ENCODE peak calls at places on chromosomes 12 and 14, in seven cellular contexts. F, C, U, H, V, T and A are unnamed samples.

GRCh38 chr12:54033106-54033979 is 493 bp downstream of the HOXC5 start:
- DNase-seq in T (peak; percentile 47), F (peak; percentile 64), V (peak; percentile 67), H (no peak), C (peak; percentile 57), U (no peak), A (peak; percentile 88)

GRCh38 chr12:65740873-65741600 is 83.2 kb upstream of the HMGA2 start:
- DNase-seq in U (peak; percentile 41), C (peak; percentile 74), T (peak; percentile 73), V (peak; percentile 92), F (peak; percentile 42), H (no peak), A (peak; percentile 90)

GRCh38 chr12:122471324-122472226 is 29.2 kb downstream of the ZCCHC8 start:
- DNase-seq in H (no peak), C (no peak), T (peak; percentile 58), F (peak; percentile 85), V (peak; percentile 83), U (no peak), A (peak; percentile 84)

GRCh38 chr14:83706555-83706954 is 1823.4 kb upstream of the FLRT2 start:
- DNase-seq in C (no peak), F (no peak), H (no peak), U (no peak), T (no peak), V (peak; percentile 6), A (no peak)

GRCh38 chr12:1093166-1093751 is 102.2 kb downstream of the ERC1 start:
- DNase-seq in T (peak; percentile 45), H (no peak), V (peak; percentile 69), C (no peak), U (peak; percentile 15), F (peak; percentile 77), A (peak; percentile 74)

GRCh38 chr14:99318091-99318958 is 46.3 kb upstream of the BCL11B start:
- DNase-seq in U (no peak), T (no peak), F (no peak), H (no peak), C (no peak), V (no peak), A (no peak)

GRCh38 chr12:109797905-109798669 is 35.1 kb downstream of the TRPV4 start:
- DNase-seq in C (no peak), U (no peak), F (peak; percentile 44), V (no peak), T (no peak), H (no peak), A (no peak)

GRCh38 chr12:123139926-123140674 is 10.8 kb downstream of the PITPNM2 start:
- DNase-seq in F (peak; percentile 15), V (peak; percentile 39), U (no peak), T (peak; percentile 40), C (peak; percentile 37), H (no peak), A (peak; percentile 57)

GRCh38 chr14:75204106-75204505 is 27.7 kb upstream of the TMED10 start:
- DNase-seq in H (no peak), C (no peak), U (no peak), V (peak; percentile 23), F (no peak), T (peak; percentile 39), A (peak; percentile 66)

GRCh38 chr14:75205586-75205985 is 29.2 kb upstream of the TMED10 start:
- DNase-seq in U (no peak), T (peak; percentile 77), C (no peak), H (no peak), V (peak; percentile 45), F (peak; percentile 60), A (peak; percentile 17)

GRCh38 chr14:75201087-75201486 is 24.7 kb upstream of the TMED10 start:
- DNase-seq in F (no peak), V (no peak), C (no peak), T (no peak), H (no peak), U (no peak), A (peak; percentile 52)

GRCh38 chr14:75200451-75200850 is 24.0 kb upstream of the TMED10 start:
- DNase-seq in H (no peak), T (peak; percentile 74), F (peak; percentile 95), V (no peak), C (no peak), U (no peak), A (no peak)

GRCh38 chr14:75202671-75203070 is 26.3 kb upstream of the TMED10 start:
- DNase-seq in U (no peak), H (no peak), V (no peak), C (no peak), F (no peak), T (no peak), A (no peak)
- H3K4me3 ChIP-seq in U (no peak overlapping the region), H (no peak overlapping the region), V (no peak overlapping the region), C (no peak overlapping the region), F (no peak overlapping the region), T (no peak overlapping the region), A (no peak overlapping the region)

DNA sequence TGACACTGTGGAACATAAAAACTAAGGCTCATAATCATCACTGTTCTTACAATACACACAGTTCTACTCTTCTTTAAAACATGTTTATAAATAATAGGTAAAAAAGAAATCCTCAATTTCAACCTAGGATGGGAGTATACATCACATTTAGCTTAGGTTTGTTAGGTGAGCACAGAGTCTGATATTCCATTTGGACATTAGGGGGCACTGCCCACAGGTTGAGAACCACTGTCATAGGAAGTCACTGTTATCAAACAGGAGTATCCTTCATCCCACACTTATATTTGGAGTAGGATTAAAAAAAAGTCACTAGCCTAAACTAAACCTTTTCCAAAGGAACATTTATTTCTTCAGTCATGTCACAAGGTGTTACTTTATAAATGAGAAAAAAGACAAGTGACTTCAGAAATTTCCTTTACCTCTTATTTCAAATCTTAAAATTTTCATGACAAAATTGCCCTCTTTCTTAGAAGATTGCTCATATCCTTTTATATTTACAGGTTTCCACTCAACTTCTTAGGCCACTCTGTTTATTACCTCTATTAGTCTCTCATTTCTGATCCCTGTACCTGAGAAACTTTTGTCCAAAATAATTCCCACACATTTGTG is 240.6 kb downstream of the CPNE8 start:
- DNase-seq in V (no peak), F (peak; percentile 65), H (no peak), U (no peak), C (no peak), T (peak; percentile 24), A (peak; percentile 30)
- H3K4me3 ChIP-seq in V (no peak overlapping the region), F (no peak overlapping the region), H (no peak overlapping the region), U (no peak overlapping the region), C (no peak overlapping the region), T (no peak overlapping the region), A (no peak overlapping the region)

GRCh38 chr12:13195848-13196301 is 651 bp upstream of the EMP1 start:
- DNase-seq in C (no peak), U (no peak), H (no peak), T (no peak), F (peak; percentile 17), V (peak; percentile 61), A (peak; percentile 55)

GRCh38 chr12:13197526-13198141 is 1.1 kb downstream of the EMP1 start:
- DNase-seq in T (no peak), U (no peak), F (no peak), C (peak; percentile 64), H (no peak), V (no peak), A (peak; percentile 73)

GRCh38 chr12:13194462-13195110 is 1.9 kb upstream of the EMP1 start:
- DNase-seq in F (peak; percentile 60), T (peak; percentile 94), V (no peak), H (no peak), C (no peak), U (no peak), A (peak; percentile 92)

GRCh38 chr12:13195244-13195643 is 1.3 kb upstream of the EMP1 start:
- DNase-seq in U (no peak), V (no peak), F (peak; percentile 71), T (no peak), C (no peak), H (no peak), A (no peak)

GRCh38 chr12:13196302-13196921 is at the start of gene EMP1:
- DNase-seq in H (peak; percentile 42), T (peak; percentile 99), U (peak; percentile 79), C (peak; percentile 91), F (peak; percentile 98), V (peak; percentile 100), A (peak; percentile 99)
- H3K4me3 ChIP-seq in H (peak within 1 kb of the TSS; percentile 59), T (peak within 1 kb of the TSS; percentile 65), U (peak within 1 kb of the TSS; percentile 44), C (peak within 1 kb of the TSS; percentile 65), F (peak within 1 kb of the TSS; percentile 100), V (peak within 1 kb of the TSS; percentile 85), A (peak within 1 kb of the TSS; percentile 76)

DNA sequence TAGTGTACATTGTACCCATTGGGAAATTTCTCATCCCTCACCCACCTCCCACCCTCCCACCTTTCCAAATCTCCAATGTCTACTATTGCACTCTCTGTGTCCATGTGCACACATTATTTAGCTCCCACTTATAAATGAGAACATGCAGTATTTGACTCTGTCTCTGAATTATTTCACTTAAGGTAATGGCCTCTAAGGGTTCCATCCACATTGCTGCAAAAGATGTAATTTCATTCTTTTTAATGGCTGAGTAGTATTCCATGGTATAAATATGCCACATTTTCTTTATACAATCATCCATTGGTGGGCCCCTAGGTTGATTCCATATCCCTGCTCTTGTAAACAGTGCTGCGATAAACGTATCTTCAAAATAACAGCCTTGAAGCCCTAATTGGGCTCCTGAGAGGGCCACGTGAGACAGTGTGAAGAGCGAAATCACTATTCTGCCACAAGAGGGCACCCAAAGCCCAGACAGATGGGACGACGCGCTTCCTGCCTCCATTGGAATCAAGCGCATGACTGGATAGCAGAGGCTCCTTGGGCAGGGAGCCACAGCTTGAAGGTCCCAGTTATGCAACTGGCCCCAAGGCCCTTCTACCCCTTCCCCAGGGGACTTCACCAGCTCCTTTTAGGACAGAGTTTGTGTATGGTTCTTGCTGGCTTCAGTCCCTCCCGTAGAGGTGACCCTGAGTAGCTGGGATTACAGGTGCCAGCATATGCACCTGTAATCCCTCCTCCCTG is 21.3 kb upstream of the CD27 start:
- DNase-seq in U (peak; percentile 70), T (peak; percentile 78), V (peak; percentile 89), C (peak; percentile 86), F (peak; percentile 84), H (peak; percentile 74), A (peak; percentile 94)
- H3K4me3 ChIP-seq in U (no peak overlapping the region), T (no peak overlapping the region), V (no peak overlapping the region), C (no peak overlapping the region), F (no peak overlapping the region), H (no peak overlapping the region), A (no peak overlapping the region)